ENCODE peak calls at places on chromosomes 3 and 15, in five cellular contexts. Z is AG04449, N is right atrium auricular region, W is AG10803, T is right cardiac atrium. B is an unnamed sample.

GRCh38 chr15:84685304-84685703 is 27.3 kb upstream of the NMB start:
- DNase-seq in W (peak; percentile 88), Z (no peak), T (peak; percentile 80), N (peak; percentile 68), B (peak; percentile 19)

GRCh38 chr15:69074011-69074842 is 59.7 kb downstream of the NOX5 start:
- DNase-seq in T (peak; percentile 88), W (peak; percentile 39), Z (no peak), N (peak; percentile 70), B (no peak)

GRCh38 chr3:138113309-138113708 is 2.1 kb downstream of the DZIP1L start:
- DNase-seq in W (peak; percentile 17), N (no peak), T (no peak), Z (no peak), B (peak; percentile 84)

GRCh38 chr3:21041621-21042020 is 709.4 kb downstream of the ZNF385D start:
- DNase-seq in T (no peak), W (peak; percentile 75), Z (peak; percentile 3), N (no peak), B (no peak)

GRCh38 chr15:83112233-83112958 is 5.0 kb downstream of the TM6SF1 start:
- DNase-seq in W (peak; percentile 8), N (no peak), T (peak; percentile 67), Z (peak; percentile 17), B (no peak)

GRCh38 chr15:63544253-63545026 is 40.0 kb downstream of the USP3 start:
- DNase-seq in N (no peak), T (no peak), Z (no peak), W (no peak), B (no peak)

GRCh38 chr15:96046620-96047240 is 283.8 kb upstream of the NR2F2 start:
- DNase-seq in N (no peak), T (no peak), W (peak; percentile 60), Z (no peak), B (no peak)

GRCh38 chr3:133371676-133372075 is 28.2 kb upstream of the BFSP2 start:
- DNase-seq in T (no peak), N (peak; percentile 36), W (no peak), Z (no peak), B (no peak)

GRCh38 chr3:4797201-4797600 is 182.0 kb upstream of the BHLHE40 start:
- DNase-seq in T (no peak), W (no peak), Z (no peak), N (no peak), B (no peak)

GRCh38 chr15:70268698-70269251 is 171.1 kb upstream of the TLE3 start:
- DNase-seq in W (no peak), T (no peak), N (no peak), Z (no peak), B (no peak)

GRCh38 chr3:2156244-2156847 is 57.7 kb downstream of the CNTN4 start:
- DNase-seq in T (no peak), Z (no peak), W (no peak), N (no peak), B (no peak)

GRCh38 chr3:32249184-32249782 is 10.8 kb downstream of the CMTM8 start:
- DNase-seq in N (no peak), T (no peak), W (peak; percentile 77), Z (peak; percentile 58), B (peak; percentile 88)

GRCh38 chr3:190533511-190534282 is 19.8 kb downstream of the IL1RAP start:
- DNase-seq in Z (peak; percentile 77), W (peak; percentile 100), T (peak; percentile 89), N (peak; percentile 81), B (peak; percentile 84)

GRCh38 chr15:34206016-34206415 is 3.9 kb downstream of the KATNBL1 start:
- DNase-seq in T (no peak), Z (peak; percentile 19), N (no peak), W (no peak), B (no peak)

GRCh38 chr3:173893066-173893465 is 495.5 kb downstream of the NLGN1 start:
- DNase-seq in N (no peak), W (peak; percentile 85), T (no peak), Z (no peak), B (peak; percentile 26)

GRCh38 chr3:10766049-10766705 is 49.9 kb upstream of the SLC6A11 start:
- DNase-seq in T (no peak), N (no peak), Z (no peak), W (no peak), B (no peak)

GRCh38 chr3:69803871-69804270 is 64.6 kb downstream of the MITF start:
- DNase-seq in T (no peak), Z (no peak), N (no peak), W (no peak), B (no peak)

GRCh38 chr15:83282859-83283812 is 1.3 kb downstream of the BNC1 start:
- DNase-seq in T (peak; percentile 74), N (no peak), Z (no peak), W (peak; percentile 80), B (no peak)

GRCh38 chr3:140216249-140216648 is 281.3 kb downstream of the CLSTN2 start:
- DNase-seq in W (peak; percentile 2), T (no peak), N (no peak), Z (no peak), B (no peak)

GRCh38 chr3:89320186-89320585 is 212.8 kb downstream of the EPHA3 start:
- DNase-seq in W (no peak), T (no peak), N (no peak), Z (no peak), B (no peak)

GRCh38 chr3:111735271-111735758 is 123.8 kb upstream of the PHLDB2 start:
- DNase-seq in T (no peak), W (peak; percentile 92), Z (peak; percentile 93), N (no peak), B (peak; percentile 97)

GRCh38 chr15:34892963-34893591 is 76.5 kb downstream of the AQR start:
- DNase-seq in Z (no peak), W (no peak), N (no peak), T (no peak), B (no peak)

GRCh38 chr3:128576290-128576689 is 74.3 kb downstream of the RPN1 start:
- DNase-seq in Z (no peak), W (no peak), N (no peak), T (no peak), B (no peak)

GRCh38 chr15:63593705-63594671 is 3.2 kb upstream of the FBXL22 start:
- DNase-seq in N (no peak), T (no peak), W (no peak), Z (no peak), B (no peak)

GRCh38 chr15:70617076-70617910 is 146.1 kb downstream of the UACA start:
- DNase-seq in W (peak; percentile 40), N (no peak), Z (no peak), T (no peak), B (no peak)

GRCh38 chr15:94387854-94388441 is 156.6 kb downstream of the MCTP2 start:
- DNase-seq in Z (no peak), N (no peak), T (no peak), W (no peak), B (no peak)

GRCh38 chr3:189324538-189325138 is 152.9 kb downstream of the TPRG1 start:
- DNase-seq in W (peak; percentile 81), Z (peak; percentile 28), T (peak; percentile 35), N (no peak), B (peak; percentile 100)

GRCh38 chr3:15271785-15272381 is 60.5 kb downstream of the SH3BP5 start:
- DNase-seq in Z (no peak), W (no peak), N (peak; percentile 75), T (peak; percentile 78), B (no peak)

GRCh38 chr3:25592510-25592968 is 72.2 kb downstream of the TOP2B start:
- DNase-seq in N (peak; percentile 84), Z (peak; percentile 71), T (peak; percentile 85), W (peak; percentile 51), B (peak; percentile 23)

GRCh38 chr15:71802770-71803169 is 7.6 kb upstream of the NR2E3 start:
- DNase-seq in N (no peak), T (no peak), W (no peak), Z (no peak), B (no peak)

GRCh38 chr3:197809356-197810020 is 18.4 kb downstream of the LRCH3 start:
- DNase-seq in T (no peak), N (no peak), W (peak; percentile 93), Z (peak; percentile 65), B (no peak)

GRCh38 chr3:115100172-115100571 is 46.9 kb downstream of the ZBTB20 start:
- DNase-seq in N (no peak), Z (no peak), T (no peak), W (peak; percentile 73), B (peak; percentile 50)

GRCh38 chr3:111867889-111868426 is 8.9 kb downstream of the PHLDB2 start:
- DNase-seq in N (no peak), T (no peak), Z (no peak), W (no peak), B (no peak)

GRCh38 chr15:32028921-32029320 is 1.4 kb upstream of the CHRNA7 start:
- DNase-seq in Z (no peak), T (no peak), W (no peak), N (no peak), B (no peak)
- H3K4me3 ChIP-seq in Z (no peak overlapping the region), T (peak overlapping the region; percentile 65), W (no peak overlapping the region), N (peak overlapping the region; percentile 64), B (no peak overlapping the region)

GRCh38 chr3:193970773-193971206 is 165.2 kb upstream of the HES1 start:
- DNase-seq in W (no peak), Z (no peak), N (no peak), T (no peak), B (no peak)
- H3K4me3 ChIP-seq in W (no peak overlapping the region), Z (no peak overlapping the region), N (no peak overlapping the region), T (no peak overlapping the region), B (no peak overlapping the region)

DNA sequence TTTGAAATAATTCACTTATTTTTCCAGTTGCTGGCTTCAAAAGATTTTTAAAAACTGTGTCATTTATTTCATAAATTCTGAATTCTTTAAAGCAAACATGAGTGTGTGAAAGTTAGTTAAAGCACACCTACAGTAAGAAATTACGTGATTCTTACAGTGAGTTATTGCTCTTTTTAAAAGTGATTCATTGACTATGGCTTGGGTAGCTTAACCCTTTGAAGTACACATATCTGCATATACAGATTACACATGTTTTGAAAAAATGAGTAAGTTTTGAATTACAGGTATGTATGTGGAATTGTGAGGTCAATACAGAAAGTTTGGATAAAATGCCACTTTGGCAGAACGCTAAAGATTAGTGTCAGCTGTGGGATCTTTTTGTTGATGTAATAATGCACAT is 64.5 kb upstream of the MBNL1 start:
- DNase-seq in Z (no peak), W (no peak), N (no peak), T (no peak), B (peak; percentile 5)
- H3K4me3 ChIP-seq in Z (no peak overlapping the region), W (no peak overlapping the region), N (no peak overlapping the region), T (no peak overlapping the region), B (no peak overlapping the region)

GRCh38 chr15:48898083-48898482 is 20.1 kb downstream of the EID1 start:
- DNase-seq in T (no peak), Z (no peak), W (no peak), N (no peak), B (no peak)

GRCh38 chr15:48893311-48893710 is 15.4 kb downstream of the EID1 start:
- DNase-seq in W (no peak), T (no peak), Z (no peak), N (no peak), B (no peak)

GRCh38 chr15:48899793-48900192 is 21.9 kb downstream of the EID1 start:
- DNase-seq in T (no peak), Z (no peak), N (no peak), W (no peak), B (no peak)

GRCh38 chr15:48896775-48897143 is 18.8 kb downstream of the EID1 start:
- DNase-seq in T (peak; percentile 58), Z (no peak), N (no peak), W (no peak), B (no peak)

GRCh38 chr15:48897144-48897814 is 19.3 kb downstream of the EID1 start:
- DNase-seq in T (peak; percentile 58), Z (no peak), W (peak; percentile 77), N (no peak), B (no peak)
- H3K4me3 ChIP-seq in T (peak overlapping the region; percentile 19), Z (peak overlapping the region; percentile 28), W (peak overlapping the region; percentile 24), N (peak overlapping the region; percentile 29), B (no peak overlapping the region)